ENCODE peak calls at places on chromosomes 4 and X, in four cellular contexts. K is SK-N-SH, N is HepG2, R is A549. G is an unnamed sample.

GRCh38 chr4:59994118-59994517 is 1206.0 kb upstream of the ADGRL3 start:
- DNase-seq in K (no peak), N (peak), R (no peak), G (no peak)

GRCh38 chr4:88599298-88599697 is 7.0 kb downstream of the HERC3 start:
- DNase-seq in K (no peak), N (no peak), R (no peak), G (peak)

GRCh38 chrX:17359500-17359899 is 15.5 kb upstream of the NHS start:
- DNase-seq in K (no peak), N (no peak), R (no peak), G (no peak)

GRCh38 chr4:106530816-106531215 is 162.2 kb upstream of the GIMD1 start:
- DNase-seq in K (no peak), N (no peak), R (no peak), G (no peak)

GRCh38 chr4:99818661-99819060 is 2.0 kb downstream of the DAPP1 start:
- DNase-seq in K (no peak), N (no peak), R (no peak), G (no peak)

GRCh38 chr4:83810428-83810827 is 274.5 kb downstream of the GPAT3 start:
- DNase-seq in K (no peak), N (no peak), R (no peak), G (peak)

GRCh38 chr4:6620891-6621555 is 19.5 kb upstream of the MRFAP1 start:
- DNase-seq in K (peak), N (peak), R (no peak), G (no peak)

GRCh38 chrX:10457092-10457491 is 163.3 kb downstream of the MID1 start:
- DNase-seq in K (no peak), N (no peak), R (no peak), G (peak)

GRCh38 chrX:102599950-102600579 is 750 bp downstream of the ARMCX5 start:
- DNase-seq in K (no peak), N (no peak), R (no peak), G (peak)

GRCh38 chrX:102604327-102604726 is 5.0 kb downstream of the ARMCX5 start:
- DNase-seq in K (no peak), N (no peak), R (no peak), G (no peak)

DNA sequence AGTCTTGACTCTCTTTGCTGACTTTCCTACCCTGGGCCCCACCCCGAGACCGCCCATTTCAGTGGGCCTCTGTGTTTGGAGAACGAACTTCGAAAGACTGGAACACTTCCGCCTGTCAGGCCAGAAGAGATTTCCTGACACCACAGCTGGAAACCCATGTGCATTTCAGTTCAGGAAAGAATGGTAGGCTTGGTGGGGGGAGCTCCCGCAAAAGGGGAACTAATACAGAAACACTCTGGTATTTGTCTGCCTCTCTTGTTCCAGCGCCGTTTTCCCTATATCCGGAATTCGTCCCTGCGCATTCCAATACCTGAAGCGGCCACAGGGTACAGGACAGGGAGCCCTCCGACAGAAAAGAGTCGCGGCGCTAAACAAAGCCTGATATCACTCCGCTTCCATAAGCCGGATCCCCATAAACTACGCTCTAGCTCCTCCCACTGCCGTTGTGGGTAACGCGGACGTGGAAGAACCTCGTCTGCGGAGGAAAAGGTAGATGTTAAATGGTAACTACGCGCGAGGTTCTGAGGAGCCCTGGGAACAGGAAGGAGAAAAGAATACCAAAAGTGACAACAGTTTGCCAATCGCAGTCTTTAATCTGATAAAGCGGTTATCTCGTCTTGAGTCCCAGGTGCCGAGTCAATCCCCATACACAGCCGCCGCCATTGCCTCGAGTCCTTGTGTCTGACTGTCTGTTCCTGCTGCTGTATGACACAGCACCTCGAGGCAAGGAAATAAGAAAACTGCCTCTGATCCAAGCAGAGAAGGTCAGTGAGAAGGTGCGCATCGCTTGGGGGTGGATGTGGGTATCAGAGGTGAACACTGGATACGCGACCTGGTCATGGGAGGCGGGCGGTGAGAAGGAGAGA is at the start of gene ARMCX5:
- DNase-seq in K (peak), N (peak), R (peak), G (peak)
- TF ChIP-seq SMC3 in K (no peak), N (no peak), R (no peak), G (no peak)

DNA sequence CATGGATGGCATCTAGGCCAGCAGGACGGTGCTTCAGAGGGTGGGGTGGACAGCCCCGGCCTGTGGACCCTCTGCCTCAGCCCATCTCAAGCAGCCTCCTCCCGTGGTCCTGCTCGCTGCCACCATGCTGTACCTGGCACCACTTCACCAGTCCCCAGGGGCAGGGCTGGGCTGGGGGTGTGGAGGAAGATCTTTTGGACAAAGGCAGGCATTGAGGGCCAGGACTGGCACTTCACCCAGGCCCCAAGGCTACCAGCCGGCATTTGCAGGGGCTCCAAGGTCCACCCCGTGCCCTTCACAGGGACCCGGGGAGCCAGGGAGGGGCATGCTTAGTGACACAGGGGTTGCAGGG is 713 bp downstream of the PLXNB3 start:
- DNase-seq in K (peak), N (peak), R (no peak), G (no peak)
- TF ChIP-seq SMC3 in K (no peak), N (no peak), R (no peak), G (no peak)

DNA sequence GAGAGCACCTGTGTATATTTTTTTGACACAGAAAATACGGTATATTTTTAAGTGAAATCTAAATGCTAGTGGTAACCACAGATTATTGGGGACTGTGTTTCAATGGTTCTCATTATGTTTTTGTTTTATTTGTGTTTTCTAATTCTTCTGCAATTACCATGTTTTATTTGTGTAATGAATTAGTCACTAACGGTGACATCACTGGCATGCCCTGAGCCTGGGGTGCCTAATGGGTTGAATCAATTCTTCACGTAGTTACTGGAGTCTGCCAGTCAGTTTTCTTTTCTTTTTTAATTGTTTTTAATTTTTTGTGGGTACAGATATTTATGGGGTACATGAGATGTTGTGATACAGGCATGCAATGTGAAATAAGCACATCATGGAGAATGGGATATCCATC is 168.8 kb downstream of the RELL1 start:
- DNase-seq in K (no peak), N (no peak), R (no peak), G (no peak)
- TF ChIP-seq SMC3 in K (no peak), N (no peak), R (no peak), G (no peak)

GRCh38 chr4:70583952-70584834 is 7.9 kb upstream of the AMBN start:
- DNase-seq in K (no peak), N (peak), R (no peak), G (no peak)
- TF ChIP-seq SMC3 in K (no peak), N (no peak), R (no peak), G (no peak)

G was measured in IMR-90.